ENCODE peak calls at places on chromosomes 2 and 18, in ten cellular contexts. One of them, this sample, is unnamed.

GRCh38 chr18:63244585-63244984 is 75.0 kb downstream of the BCL2 start:
- DNase-seq in stomach: no peak
- DNase-seq in prostate gland: no peak
- DNase-seq in upper lobe of left lung: no peak
- DNase-seq in A549: no peak
- DNase-seq in sigmoid colon: no peak
- DNase-seq in Peyer's patch: no peak
- DNase-seq in spleen: no peak
- DNase-seq in esophagus muscularis mucosa: no peak
- DNase-seq in transverse colon: no peak
- DNase-seq in this sample: no peak

GRCh38 chr2:8611712-8612111 is 70.1 kb upstream of the ID2 start:
- DNase-seq in stomach: no peak
- DNase-seq in transverse colon: no peak
- DNase-seq in esophagus muscularis mucosa: no peak
- DNase-seq in Peyer's patch: no peak
- DNase-seq in upper lobe of left lung: no peak
- DNase-seq in sigmoid colon: no peak
- DNase-seq in prostate gland: no peak
- DNase-seq in A549: no peak
- DNase-seq in spleen: no peak
- DNase-seq in this sample: no peak

GRCh38 chr2:230472619-230473018 is 56.6 kb downstream of the SP100 start:
- DNase-seq in upper lobe of left lung: no peak
- DNase-seq in A549: no peak
- DNase-seq in Peyer's patch: no peak
- DNase-seq in prostate gland: no peak
- DNase-seq in stomach: no peak
- DNase-seq in spleen: no peak
- DNase-seq in transverse colon: no peak
- DNase-seq in esophagus muscularis mucosa: no peak
- DNase-seq in sigmoid colon: no peak
- DNase-seq in this sample: no peak

GRCh38 chr18:63788447-63789096 is 13.4 kb downstream of the SERPINB7 start:
- DNase-seq in A549: peak; percentile 2
- DNase-seq in upper lobe of left lung: peak; percentile 49
- DNase-seq in sigmoid colon: no peak
- DNase-seq in transverse colon: no peak
- DNase-seq in spleen: no peak
- DNase-seq in stomach: peak; percentile 27
- DNase-seq in prostate gland: no peak
- DNase-seq in esophagus muscularis mucosa: no peak
- DNase-seq in Peyer's patch: no peak
- DNase-seq in this sample: peak; percentile 4

GRCh38 chr2:38176619-38177021 is 100.7 kb upstream of the CYP1B1 start:
- DNase-seq in sigmoid colon: no peak
- DNase-seq in esophagus muscularis mucosa: no peak
- DNase-seq in Peyer's patch: no peak
- DNase-seq in prostate gland: no peak
- DNase-seq in transverse colon: no peak
- DNase-seq in A549: no peak
- DNase-seq in upper lobe of left lung: peak; percentile 34
- DNase-seq in stomach: no peak
- DNase-seq in spleen: no peak
- DNase-seq in this sample: no peak

GRCh38 chr2:118291481-118291880 is 203.2 kb downstream of the INSIG2 start:
- DNase-seq in stomach: no peak
- DNase-seq in upper lobe of left lung: no peak
- DNase-seq in spleen: no peak
- DNase-seq in A549: no peak
- DNase-seq in esophagus muscularis mucosa: peak; percentile 74
- DNase-seq in sigmoid colon: no peak
- DNase-seq in Peyer's patch: no peak
- DNase-seq in prostate gland: no peak
- DNase-seq in transverse colon: no peak
- DNase-seq in this sample: no peak

GRCh38 chr2:218218409-218219185 is 1.6 kb downstream of the ARPC2 start:
- DNase-seq in upper lobe of left lung: no peak
- DNase-seq in esophagus muscularis mucosa: no peak
- DNase-seq in sigmoid colon: no peak
- DNase-seq in stomach: no peak
- DNase-seq in Peyer's patch: no peak
- DNase-seq in transverse colon: no peak
- DNase-seq in spleen: no peak
- DNase-seq in A549: no peak
- DNase-seq in prostate gland: peak; percentile 35
- DNase-seq in this sample: peak; percentile 31

GRCh38 chr18:73688851-73689659 is 458.6 kb downstream of the FBXO15 start:
- DNase-seq in sigmoid colon: no peak
- DNase-seq in A549: no peak
- DNase-seq in spleen: no peak
- DNase-seq in upper lobe of left lung: no peak
- DNase-seq in Peyer's patch: no peak
- DNase-seq in transverse colon: no peak
- DNase-seq in esophagus muscularis mucosa: no peak
- DNase-seq in stomach: no peak
- DNase-seq in prostate gland: no peak
- DNase-seq in this sample: no peak

GRCh38 chr2:198326431-198326830 is 522.0 kb downstream of the PLCL1 start:
- DNase-seq in transverse colon: no peak
- DNase-seq in esophagus muscularis mucosa: no peak
- DNase-seq in A549: no peak
- DNase-seq in Peyer's patch: no peak
- DNase-seq in spleen: no peak
- DNase-seq in upper lobe of left lung: no peak
- DNase-seq in prostate gland: no peak
- DNase-seq in sigmoid colon: no peak
- DNase-seq in stomach: no peak
- DNase-seq in this sample: no peak

GRCh38 chr2:175205523-175205922 is 24.0 kb upstream of the ATP5MC3 start:
- DNase-seq in sigmoid colon: no peak
- DNase-seq in prostate gland: no peak
- DNase-seq in upper lobe of left lung: no peak
- DNase-seq in Peyer's patch: no peak
- DNase-seq in transverse colon: no peak
- DNase-seq in esophagus muscularis mucosa: no peak
- DNase-seq in A549: no peak
- DNase-seq in spleen: no peak
- DNase-seq in stomach: no peak
- DNase-seq in this sample: no peak

GRCh38 chr2:42906557-42907380 is 114.4 kb upstream of the HAAO start:
- DNase-seq in sigmoid colon: peak; percentile 82
- DNase-seq in prostate gland: no peak
- DNase-seq in upper lobe of left lung: no peak
- DNase-seq in A549: no peak
- DNase-seq in Peyer's patch: peak; percentile 63
- DNase-seq in transverse colon: peak; percentile 55
- DNase-seq in esophagus muscularis mucosa: no peak
- DNase-seq in spleen: no peak
- DNase-seq in stomach: peak; percentile 65
- DNase-seq in this sample: no peak

GRCh38 chr2:27376866-27377617 is 3.5 kb downstream of the ZNF513 start:
- DNase-seq in upper lobe of left lung: no peak
- DNase-seq in transverse colon: no peak
- DNase-seq in prostate gland: no peak
- DNase-seq in esophagus muscularis mucosa: no peak
- DNase-seq in stomach: no peak
- DNase-seq in sigmoid colon: no peak
- DNase-seq in A549: no peak
- DNase-seq in Peyer's patch: no peak
- DNase-seq in spleen: no peak
- DNase-seq in this sample: no peak
- TF ChIP-seq POLR2A in upper lobe of left lung: no peak
- TF ChIP-seq POLR2A in transverse colon: no peak
- TF ChIP-seq POLR2A in prostate gland: no peak
- TF ChIP-seq POLR2A in esophagus muscularis mucosa: no peak
- TF ChIP-seq POLR2A in stomach: no peak
- TF ChIP-seq POLR2A in sigmoid colon: no peak
- TF ChIP-seq POLR2A in A549: no peak
- TF ChIP-seq POLR2A in Peyer's patch: no peak
- TF ChIP-seq POLR2A in spleen: no peak
- TF ChIP-seq POLR2A in this sample: no peak

GRCh38 chr2:240603846-240604245 is 17.3 kb downstream of the CAPN10 start:
- DNase-seq in transverse colon: peak; percentile 9
- DNase-seq in Peyer's patch: peak; percentile 49
- DNase-seq in esophagus muscularis mucosa: no peak
- DNase-seq in upper lobe of left lung: no peak
- DNase-seq in sigmoid colon: peak; percentile 54
- DNase-seq in A549: no peak
- DNase-seq in spleen: peak; percentile 66
- DNase-seq in prostate gland: no peak
- DNase-seq in stomach: no peak
- DNase-seq in this sample: no peak

GRCh38 chr2:240601831-240602160 is 15.3 kb downstream of the CAPN10 start:
- DNase-seq in prostate gland: no peak
- DNase-seq in esophagus muscularis mucosa: no peak
- DNase-seq in upper lobe of left lung: peak; percentile 18
- DNase-seq in Peyer's patch: no peak
- DNase-seq in spleen: peak; percentile 66
- DNase-seq in sigmoid colon: peak; percentile 57
- DNase-seq in A549: no peak
- DNase-seq in transverse colon: peak; percentile 6
- DNase-seq in stomach: no peak
- DNase-seq in this sample: no peak

GRCh38 chr2:240601061-240601830 is 14.7 kb downstream of the CAPN10 start:
- DNase-seq in sigmoid colon: peak; percentile 58
- DNase-seq in Peyer's patch: peak; percentile 39
- DNase-seq in esophagus muscularis mucosa: no peak
- DNase-seq in A549: no peak
- DNase-seq in upper lobe of left lung: peak; percentile 15
- DNase-seq in spleen: peak; percentile 72
- DNase-seq in transverse colon: peak; percentile 6
- DNase-seq in prostate gland: no peak
- DNase-seq in stomach: no peak
- DNase-seq in this sample: no peak

GRCh38 chr2:240603081-240603835 is 16.7 kb downstream of the CAPN10 start:
- DNase-seq in prostate gland: no peak
- DNase-seq in Peyer's patch: peak; percentile 43
- DNase-seq in sigmoid colon: peak; percentile 56
- DNase-seq in stomach: no peak
- DNase-seq in upper lobe of left lung: peak; percentile 12
- DNase-seq in A549: no peak
- DNase-seq in esophagus muscularis mucosa: no peak
- DNase-seq in spleen: peak; percentile 70
- DNase-seq in transverse colon: peak; percentile 13
- DNase-seq in this sample: no peak

DNA sequence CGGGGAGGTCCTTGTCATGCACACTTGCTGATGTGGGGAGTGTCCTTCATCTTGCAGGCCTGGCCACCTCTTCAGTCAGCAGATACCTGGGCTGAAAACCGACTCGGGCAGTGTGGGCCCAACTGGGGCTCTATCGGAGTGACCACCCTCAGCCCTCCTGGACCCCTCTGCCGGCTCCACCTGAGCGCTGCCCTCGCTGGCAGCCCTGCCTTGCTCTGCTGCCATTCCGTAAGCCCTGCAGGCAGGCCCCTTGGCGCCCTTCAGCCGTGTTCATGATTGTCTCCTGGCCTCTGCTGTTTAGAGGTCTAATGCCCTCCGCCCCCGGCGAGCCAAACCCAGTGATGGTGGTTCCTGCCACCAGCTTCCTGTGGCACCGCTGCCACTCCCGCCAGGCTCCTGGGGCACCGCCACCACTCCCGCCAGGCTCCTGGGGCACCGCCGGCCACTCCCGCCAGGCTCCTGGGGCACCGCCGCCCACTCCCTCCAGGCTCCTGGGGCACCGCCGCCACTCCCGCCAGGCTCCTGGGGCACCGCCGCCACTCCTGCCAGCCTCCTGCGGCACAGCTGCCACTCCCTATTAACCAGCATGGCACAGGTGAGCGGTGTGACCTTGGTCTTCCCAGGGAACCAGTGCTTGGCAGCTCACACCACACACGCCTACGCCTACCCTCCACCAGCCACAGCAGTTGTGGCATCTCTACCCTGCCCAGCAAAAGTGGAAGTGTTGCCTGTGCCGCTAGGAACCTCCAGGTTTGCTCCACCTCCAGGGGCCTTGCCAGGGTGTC is 15.9 kb downstream of the CAPN10 start:
- DNase-seq in esophagus muscularis mucosa: no peak
- DNase-seq in upper lobe of left lung: no peak
- DNase-seq in stomach: no peak
- DNase-seq in Peyer's patch: peak; percentile 55
- DNase-seq in transverse colon: peak; percentile 9
- DNase-seq in spleen: peak; percentile 63
- DNase-seq in sigmoid colon: peak; percentile 48
- DNase-seq in A549: no peak
- DNase-seq in prostate gland: no peak
- DNase-seq in this sample: no peak
- TF ChIP-seq POLR2A in esophagus muscularis mucosa: no peak
- TF ChIP-seq POLR2A in upper lobe of left lung: no peak
- TF ChIP-seq POLR2A in stomach: no peak
- TF ChIP-seq POLR2A in Peyer's patch: no peak
- TF ChIP-seq POLR2A in transverse colon: no peak
- TF ChIP-seq POLR2A in spleen: no peak
- TF ChIP-seq POLR2A in sigmoid colon: no peak
- TF ChIP-seq POLR2A in A549: no peak
- TF ChIP-seq POLR2A in prostate gland: no peak
- TF ChIP-seq POLR2A in this sample: no peak

DNA sequence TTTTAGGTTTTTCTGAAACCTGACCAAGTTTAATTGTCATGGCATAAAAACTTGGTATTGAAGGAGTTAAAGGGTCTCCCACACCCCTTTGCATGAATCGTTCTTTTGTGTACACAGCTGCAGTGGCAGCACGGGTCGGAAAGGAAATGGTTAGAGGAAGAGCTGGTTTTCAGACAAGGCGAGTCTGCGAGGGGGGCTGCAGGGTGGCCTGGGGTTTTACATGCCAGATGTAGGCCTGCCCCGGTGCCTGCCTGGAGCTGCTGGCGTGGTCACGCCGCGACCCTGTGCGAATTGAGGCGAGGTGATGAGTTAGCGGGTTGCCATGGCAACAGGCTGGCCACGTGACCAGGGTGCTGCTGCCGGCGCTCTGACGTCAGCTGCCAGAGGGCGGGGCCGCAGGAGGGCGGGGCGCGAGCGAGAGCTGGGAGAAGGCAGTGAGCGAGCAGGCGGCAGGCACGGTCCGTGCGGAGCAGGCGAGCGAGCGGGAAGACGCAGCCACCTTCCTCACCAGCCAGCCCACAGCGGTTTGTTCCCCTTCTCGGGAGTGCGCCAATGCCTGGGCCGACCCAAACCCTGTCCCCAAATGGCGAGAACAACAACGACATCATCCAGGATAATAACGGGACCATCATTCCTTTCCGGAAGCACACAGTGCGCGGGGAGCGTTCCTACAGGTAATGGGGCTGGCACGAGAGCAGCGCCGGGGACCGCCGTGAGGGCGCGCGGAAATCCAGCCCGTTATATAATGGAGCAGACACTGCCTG is at the start of gene MAPRE2:
- DNase-seq in spleen: peak; percentile 100
- DNase-seq in transverse colon: peak; percentile 99
- DNase-seq in esophagus muscularis mucosa: peak; percentile 100
- DNase-seq in prostate gland: peak; percentile 94
- DNase-seq in Peyer's patch: peak; percentile 98
- DNase-seq in sigmoid colon: peak; percentile 99
- DNase-seq in upper lobe of left lung: peak; percentile 100
- DNase-seq in A549: peak; percentile 73
- DNase-seq in stomach: peak; percentile 99
- DNase-seq in this sample: peak; percentile 100
- TF ChIP-seq POLR2A in spleen: peak; percentile 89
- TF ChIP-seq POLR2A in transverse colon: peak; percentile 93
- TF ChIP-seq POLR2A in esophagus muscularis mucosa: peak; percentile 83
- TF ChIP-seq POLR2A in prostate gland: peak; percentile 84
- TF ChIP-seq POLR2A in Peyer's patch: peak; percentile 59
- TF ChIP-seq POLR2A in sigmoid colon: peak; percentile 79
- TF ChIP-seq POLR2A in upper lobe of left lung: peak; percentile 83
- TF ChIP-seq POLR2A in A549: peak; percentile 94
- TF ChIP-seq POLR2A in stomach: no peak
- TF ChIP-seq POLR2A in this sample: peak; percentile 95

GRCh38 chr18:61893971-61894750 is 1.4 kb upstream of the RNF152 start:
- DNase-seq in A549: peak; percentile 36
- DNase-seq in Peyer's patch: peak; percentile 92
- DNase-seq in esophagus muscularis mucosa: peak; percentile 87
- DNase-seq in prostate gland: peak; percentile 91
- DNase-seq in stomach: peak; percentile 89
- DNase-seq in upper lobe of left lung: peak; percentile 80
- DNase-seq in sigmoid colon: peak; percentile 86
- DNase-seq in spleen: peak; percentile 87
- DNase-seq in transverse colon: peak; percentile 88
- DNase-seq in this sample: peak; percentile 81
- TF ChIP-seq POLR2A in A549: no peak
- TF ChIP-seq POLR2A in Peyer's patch: peak; percentile 79
- TF ChIP-seq POLR2A in esophagus muscularis mucosa: no peak
- TF ChIP-seq POLR2A in prostate gland: peak; percentile 77
- TF ChIP-seq POLR2A in stomach: no peak
- TF ChIP-seq POLR2A in upper lobe of left lung: no peak
- TF ChIP-seq POLR2A in sigmoid colon: no peak
- TF ChIP-seq POLR2A in spleen: no peak
- TF ChIP-seq POLR2A in transverse colon: peak; percentile 24
- TF ChIP-seq POLR2A in this sample: no peak